ENCODE peak calls at places on chromosomes 5 and 9, in four cellular contexts. D is thoracic aorta, C is heart right ventricle, M is psoas muscle. B is an unnamed sample. For H3K4me1, the result is how much of the 10 kb centered on the place peaks cover.

GRCh38 chr5:43652537-43653302 is 49.7 kb downstream of the NNT start:
- DNase-seq in C (no peak), D (no peak), M (peak), B (no peak)

GRCh38 chr9:82996931-82997330 is 66.0 kb downstream of the RASEF start:
- DNase-seq in M (no peak), C (no peak), D (no peak), B (no peak)

GRCh38 chr5:74895906-74896305 is 29.7 kb upstream of the FAM169A start:
- DNase-seq in D (peak), M (no peak), C (peak), B (no peak)

GRCh38 chr5:163408311-163408923 is 29.0 kb upstream of the CCNG1 start:
- DNase-seq in C (peak), D (no peak), M (peak), B (peak)

GRCh38 chr9:37978983-37979382 is 75.1 kb upstream of the SLC25A51 start:
- DNase-seq in D (no peak), C (no peak), M (no peak), B (no peak)

GRCh38 chr9:16062542-16063240 is 509.8 kb downstream of the CCDC171 start:
- DNase-seq in D (no peak), M (no peak), C (no peak), B (no peak)

GRCh38 chr5:156402387-156402921 is 75.5 kb downstream of the SGCD start:
- DNase-seq in M (peak), C (no peak), D (no peak), B (no peak)

GRCh38 chr5:36876389-36876964 is at the start of gene NIPBL:
- DNase-seq in D (peak), C (peak), M (peak), B (peak)

GRCh38 chr9:93904649-93905472 is 50.3 kb downstream of the BARX1 start:
- DNase-seq in D (no peak), C (no peak), M (peak), B (no peak)

DNA sequence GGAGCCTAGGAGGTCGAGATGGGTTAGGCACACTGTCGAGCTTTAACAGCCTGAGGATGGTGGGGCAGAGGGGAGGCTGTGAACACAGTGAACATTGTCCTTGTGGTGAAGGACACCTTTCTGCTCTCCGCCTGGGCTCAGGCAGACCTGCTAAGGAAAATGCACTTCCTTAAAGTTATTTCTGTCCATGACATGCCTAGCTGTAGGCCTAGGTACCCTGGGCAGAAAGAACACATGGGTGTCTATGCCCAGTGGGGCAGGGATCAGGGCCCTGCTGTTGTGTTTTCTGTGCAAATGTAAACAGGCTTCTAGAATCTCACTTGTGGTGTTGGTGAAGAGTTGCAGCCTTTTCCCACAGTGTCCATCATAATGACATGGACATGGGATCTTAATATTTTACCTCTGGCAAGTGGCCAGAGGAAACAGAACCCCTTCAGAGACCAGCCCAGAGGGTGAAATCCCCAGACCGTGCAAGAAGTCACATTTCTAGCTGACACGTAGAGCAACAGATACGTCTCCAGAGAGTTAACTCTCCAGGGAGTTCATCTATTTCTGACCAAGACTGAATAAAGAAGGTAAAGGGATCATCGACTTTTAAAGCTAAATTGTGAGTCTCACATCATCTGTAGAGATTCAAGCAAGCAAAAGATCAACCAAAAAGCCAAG is 79.2 kb downstream of the C9orf152 start:
- DNase-seq in M (no peak), D (no peak), C (no peak), B (no peak)
- H3K4me1 ChIP-seq in M (under half), D (under half), C (half or more), B (half or more)

DNA sequence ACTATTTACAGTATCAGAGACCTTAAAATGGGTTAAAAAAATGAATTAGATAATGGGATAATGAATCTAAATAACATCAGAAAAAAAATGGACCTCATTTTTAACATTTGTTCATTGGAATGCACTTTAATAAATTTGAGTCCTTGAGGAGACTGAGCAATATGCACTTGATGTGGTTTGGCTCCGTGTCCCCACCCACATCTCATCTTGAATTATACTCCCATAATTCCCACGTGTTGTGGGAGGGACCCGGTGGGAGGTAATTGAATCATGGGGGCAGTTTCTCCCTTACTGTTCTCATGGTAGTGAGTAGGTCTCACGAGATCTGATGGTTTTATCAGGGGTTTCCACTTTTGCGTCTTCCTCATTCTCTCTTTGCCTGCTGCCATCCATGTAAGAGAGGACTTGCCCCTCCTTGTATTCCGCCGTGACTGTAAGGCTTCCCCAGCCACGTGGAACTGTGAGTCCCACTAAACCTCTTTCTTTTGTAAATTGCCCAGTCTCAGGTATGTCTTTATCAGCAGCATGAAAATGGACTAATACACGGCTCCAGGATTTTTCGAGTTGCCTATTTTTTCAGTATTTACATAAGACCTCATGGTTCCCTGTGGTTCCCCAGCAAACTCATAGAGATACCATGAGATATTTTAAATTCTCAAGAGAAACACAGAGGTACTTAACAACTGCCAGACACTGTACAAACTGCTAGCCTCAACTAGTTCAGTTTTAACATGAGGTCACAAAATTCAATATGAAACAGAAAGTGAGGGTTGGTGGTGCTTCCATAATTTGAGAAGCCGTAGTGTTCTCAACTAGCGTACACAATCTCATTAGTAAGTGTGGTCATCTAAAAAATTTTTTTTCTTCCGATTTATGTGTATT is 128.3 kb downstream of the TLE1 start:
- DNase-seq in C (no peak), M (no peak), D (no peak), B (no peak)
- H3K4me1 ChIP-seq in C (under half), M (under half), D (under half), B (under half)

DNA sequence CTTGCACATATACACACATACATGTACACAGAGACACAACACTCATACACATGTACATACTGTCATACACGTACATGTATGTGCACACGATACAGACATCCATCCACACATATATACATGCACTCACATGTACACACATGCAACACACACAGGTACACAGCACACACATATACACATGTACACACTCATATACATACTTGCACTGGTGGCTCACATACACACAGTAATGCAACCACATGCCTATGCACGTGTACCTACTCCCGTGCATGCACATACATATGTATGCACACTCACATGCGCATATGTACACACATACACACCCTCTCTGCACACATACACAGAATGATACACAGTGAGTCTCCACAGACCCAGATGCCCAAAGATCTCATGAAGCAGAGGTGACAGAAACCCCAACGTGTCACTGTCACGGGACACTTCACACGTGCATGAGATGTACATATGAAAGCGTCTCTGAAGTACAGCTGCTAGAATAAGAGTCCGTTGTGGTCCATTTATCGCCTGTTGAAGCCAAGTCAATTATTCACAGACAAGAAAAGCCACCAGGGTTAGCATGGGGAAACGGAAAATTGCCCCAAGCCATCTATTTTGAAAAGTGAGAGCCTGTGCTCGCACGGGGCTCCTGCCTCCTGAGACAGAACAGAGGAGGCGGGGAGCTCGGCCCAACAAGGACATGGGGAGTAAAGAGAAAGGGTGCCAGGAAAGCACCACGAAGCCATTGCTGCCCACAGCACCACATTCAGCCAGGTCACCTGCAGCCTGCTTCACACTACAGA is 24.9 kb downstream of the LPCAT1 start:
- DNase-seq in C (no peak), M (no peak), D (no peak), B (no peak)
- H3K4me1 ChIP-seq in C (under half), M (under half), D (under half), B (under half)

GRCh38 chr5:56733580-56733979 is 81.8 kb upstream of the MAP3K1 start:
- DNase-seq in C (no peak), D (no peak), M (no peak), B (no peak)

GRCh38 chr5:56729488-56729887 is 85.9 kb upstream of the MAP3K1 start:
- DNase-seq in D (no peak), M (no peak), C (no peak), B (no peak)

GRCh38 chr5:56734066-56734766 is 81.1 kb upstream of the MAP3K1 start:
- DNase-seq in M (no peak), C (no peak), D (no peak), B (no peak)

GRCh38 chr5:56735845-56736641 is 79.3 kb upstream of the MAP3K1 start:
- DNase-seq in C (no peak), M (no peak), D (no peak), B (no peak)

GRCh38 chr5:56732147-56732546 is 83.2 kb upstream of the MAP3K1 start:
- DNase-seq in M (no peak), C (no peak), D (no peak), B (no peak)
- H3K4me1 ChIP-seq in M (under half), C (under half), D (under half), B (under half)

GRCh38 chr9:136631038-136632000 is 31.4 kb upstream of the EGFL7 start:
- DNase-seq in M (peak), D (no peak), C (peak), B (no peak)
- H3K4me1 ChIP-seq in M (under half), D (under half), C (under half), B (under half)

GRCh38 chr9:35842795-35843194 is 13.8 kb downstream of the TMEM8B start:
- DNase-seq in C (no peak), M (no peak), D (no peak), B (no peak)
- H3K4me1 ChIP-seq in C (under half), M (under half), D (under half), B (under half)

GRCh38 chr5:127084656-127085055 is 11.4 kb upstream of the C5orf63 start:
- DNase-seq in M (no peak), D (no peak), C (no peak), B (no peak)

GRCh38 chr5:127085371-127085770 is 12.1 kb upstream of the C5orf63 start:
- DNase-seq in C (no peak), D (no peak), M (no peak), B (no peak)

GRCh38 chr5:127086583-127086982 is 13.3 kb upstream of the C5orf63 start:
- DNase-seq in M (no peak), D (no peak), C (no peak), B (no peak)

GRCh38 chr5:127089206-127089605 is 15.9 kb upstream of the C5orf63 start:
- DNase-seq in D (no peak), C (no peak), M (no peak), B (no peak)

DNA sequence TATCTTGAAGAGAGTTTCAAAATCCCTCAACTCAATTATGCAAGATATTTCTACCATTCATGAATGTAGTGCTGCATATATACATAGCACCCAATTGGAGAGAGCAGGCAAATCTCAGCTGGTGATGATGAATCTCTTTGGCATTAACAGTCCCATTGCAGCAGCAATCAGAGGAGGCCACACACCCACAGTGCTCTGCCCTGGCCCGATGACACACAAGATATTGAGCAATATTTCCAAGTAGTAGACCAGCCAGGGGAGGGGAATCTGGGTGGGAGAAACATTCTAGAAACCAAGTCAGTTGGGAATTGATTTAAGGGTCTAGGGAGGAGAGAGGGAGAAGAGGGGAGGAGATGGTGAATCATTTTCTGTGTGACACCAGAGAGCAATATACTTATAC is 14.9 kb upstream of the C5orf63 start:
- DNase-seq in C (no peak), M (no peak), D (no peak), B (no peak)
- H3K4me1 ChIP-seq in C (under half), M (under half), D (under half), B (under half)

GRCh38 chr9:70135176-70135575 is 91.5 kb downstream of the MAMDC2 start:
- DNase-seq in M (no peak), D (no peak), C (no peak), B (no peak)

GRCh38 chr9:70134360-70134759 is 90.7 kb downstream of the MAMDC2 start:
- DNase-seq in C (no peak), D (no peak), M (no peak), B (no peak)

GRCh38 chr9:70133253-70134208 is 89.9 kb downstream of the MAMDC2 start:
- DNase-seq in M (no peak), C (no peak), D (no peak), B (no peak)

GRCh38 chr9:70137577-70137976 is 93.9 kb downstream of the MAMDC2 start:
- DNase-seq in D (no peak), C (no peak), M (no peak), B (no peak)

GRCh38 chr9:70136632-70137031 is 93.0 kb downstream of the MAMDC2 start:
- DNase-seq in D (no peak), M (no peak), C (no peak), B (no peak)
- H3K4me1 ChIP-seq in D (under half), M (under half), C (under half), B (under half)